ENCODE peak calls at places on chromosomes 4 and X, in eight cellular contexts. Q, F, X, K, W, I, D and A are unnamed samples.

GRCh38 chrX:67604979-67605703 is 61.3 kb downstream of the AR start:
- DNase-seq in Q (no peak), F (no peak), X (no peak), K (no peak), W (no peak), I (no peak), D (no peak), A (no peak)

GRCh38 chr4:74181225-74181624 is 23.3 kb downstream of the MTHFD2L start:
- DNase-seq in Q (no peak), F (no peak), X (no peak), K (no peak), W (no peak), I (no peak), D (no peak), A (no peak)

GRCh38 chr4:42234817-42235216 is 82.4 kb upstream of the BEND4 start:
- DNase-seq in Q (no peak), F (no peak), X (no peak), K (no peak), W (no peak), I (no peak), D (no peak), A (no peak)

GRCh38 chrX:10177620-10178019 is 20.8 kb downstream of the CLCN4 start:
- DNase-seq in Q (no peak), F (no peak), X (no peak), K (no peak), W (no peak), I (no peak), D (no peak), A (no peak)

GRCh38 chr4:140149851-140150635 is 3.9 kb downstream of the MAML3 start:
- DNase-seq in Q (peak), F (peak), X (peak), K (peak), W (peak), I (peak), D (peak), A (peak)

GRCh38 chrX:125150231-125150630 is 169.4 kb upstream of the TEX13C start:
- DNase-seq in Q (no peak), F (no peak), X (peak), K (no peak), W (no peak), I (no peak), D (no peak), A (no peak)

GRCh38 chrX:9253211-9253610 is 211.6 kb upstream of the TBL1X start:
- DNase-seq in Q (no peak), F (no peak), X (no peak), K (no peak), W (no peak), I (no peak), D (no peak), A (no peak)

GRCh38 chrX:47854474-47854873 is 17.8 kb downstream of the ZNF81 start:
- DNase-seq in Q (no peak), F (peak), X (no peak), K (peak), W (peak), I (no peak), D (peak), A (no peak)

GRCh38 chr4:167906851-167907250 is 185.5 kb upstream of the ANXA10 start:
- DNase-seq in Q (no peak), F (no peak), X (no peak), K (no peak), W (no peak), I (no peak), D (no peak), A (no peak)

GRCh38 chrX:115649461-115650063 is 88.6 kb downstream of the PLS3 start:
- DNase-seq in Q (no peak), F (no peak), X (no peak), K (no peak), W (no peak), I (no peak), D (no peak), A (no peak)

GRCh38 chrX:141314441-141314840 is 72.1 kb upstream of the SPANXC start:
- DNase-seq in Q (no peak), F (no peak), X (no peak), K (no peak), W (no peak), I (no peak), D (no peak), A (no peak)

GRCh38 chr4:80017125-80017854 is 55.7 kb downstream of the ANTXR2 start:
- DNase-seq in Q (no peak), F (no peak), X (no peak), K (no peak), W (no peak), I (no peak), D (no peak), A (no peak)

GRCh38 chrX:129741880-129742758 is 3.3 kb downstream of the XPNPEP2 start:
- DNase-seq in Q (peak), F (no peak), X (peak), K (no peak), W (peak), I (no peak), D (peak), A (no peak)

GRCh38 chr4:152100378-152101201 is 339.8 kb upstream of the GATB start:
- DNase-seq in Q (no peak), F (peak), X (no peak), K (peak), W (no peak), I (no peak), D (peak), A (peak)

GRCh38 chr4:3512719-3513118 is 19.5 kb downstream of the LRPAP1 start:
- DNase-seq in Q (no peak), F (no peak), X (no peak), K (no peak), W (no peak), I (no peak), D (no peak), A (no peak)

GRCh38 chr4:166128452-166128851 is 255.4 kb downstream of the TLL1 start:
- DNase-seq in Q (no peak), F (no peak), X (no peak), K (no peak), W (no peak), I (no peak), D (no peak), A (no peak)

GRCh38 chr4:6470502-6471302 is 1.7 kb downstream of the PPP2R2C start:
- DNase-seq in Q (peak), F (peak), X (peak), K (no peak), W (peak), I (peak), D (peak), A (no peak)

GRCh38 chrX:40469316-40469715 is 111.5 kb upstream of the ATP6AP2 start:
- DNase-seq in Q (no peak), F (no peak), X (no peak), K (no peak), W (no peak), I (no peak), D (no peak), A (no peak)

GRCh38 chrX:78595901-78596502 is 63.1 kb downstream of the RTL3 start:
- DNase-seq in Q (no peak), F (no peak), X (no peak), K (no peak), W (no peak), I (no peak), D (peak), A (no peak)

GRCh38 chrX:20693071-20693470 is 426.4 kb upstream of the RPS6KA3 start:
- DNase-seq in Q (no peak), F (no peak), X (no peak), K (no peak), W (no peak), I (no peak), D (no peak), A (no peak)

GRCh38 chr4:34676390-34676789 is 1567.9 kb downstream of the ARAP2 start:
- DNase-seq in Q (no peak), F (no peak), X (no peak), K (no peak), W (no peak), I (no peak), D (no peak), A (no peak)

GRCh38 chrX:107716045-107716684 is 59.4 kb downstream of the TSC22D3 start:
- DNase-seq in Q (no peak), F (no peak), X (no peak), K (peak), W (peak), I (no peak), D (no peak), A (no peak)

GRCh38 chr4:92012899-92013867 is 290.6 kb upstream of the GRID2 start:
- DNase-seq in Q (no peak), F (peak), X (no peak), K (peak), W (no peak), I (no peak), D (peak), A (no peak)

GRCh38 chrX:102697506-102697905 is 14.7 kb upstream of the GPRASP2 start:
- DNase-seq in Q (no peak), F (no peak), X (no peak), K (no peak), W (no peak), I (no peak), D (no peak), A (no peak)

GRCh38 chrX:123236868-123237267 is 52.8 kb downstream of the GRIA3 start:
- DNase-seq in Q (no peak), F (no peak), X (no peak), K (no peak), W (no peak), I (no peak), D (no peak), A (no peak)
- TF ChIP-seq EP300 in Q (no peak), F (no peak), X (no peak), K (no peak), W (no peak), I (no peak), D (no peak), A (no peak)

DNA sequence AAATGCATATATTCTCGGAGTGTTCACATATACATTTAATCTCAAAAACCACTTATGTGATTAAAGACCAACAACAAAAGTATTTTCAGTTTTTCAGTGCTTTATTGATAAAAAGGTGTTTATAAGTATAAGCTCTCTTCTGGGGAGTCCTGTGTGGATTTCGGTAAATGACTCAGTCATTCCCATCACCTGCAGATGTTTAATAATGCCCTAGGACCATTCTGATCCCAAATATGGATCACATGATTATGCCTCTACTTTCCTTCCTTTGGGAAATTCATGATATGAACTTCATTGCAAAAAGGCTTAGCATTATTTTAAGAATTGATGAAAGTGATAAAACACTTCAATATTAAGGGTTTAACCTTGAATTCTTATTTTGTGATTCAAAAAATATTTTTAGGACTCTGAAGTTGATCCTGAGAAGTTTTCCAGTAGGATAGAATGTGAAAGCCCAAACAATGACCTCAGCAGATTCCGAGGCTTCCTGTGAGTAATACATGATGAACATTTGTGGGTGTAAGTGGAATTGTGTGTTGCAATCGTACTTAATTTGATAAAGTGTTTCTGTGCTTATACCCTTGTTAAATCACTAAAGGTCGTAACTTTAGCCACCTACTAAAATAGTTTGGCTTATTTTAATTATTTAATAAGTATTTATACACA is 40.2 kb downstream of the ATP10D start:
- DNase-seq in Q (peak), F (no peak), X (no peak), K (no peak), W (no peak), I (no peak), D (no peak), A (no peak)
- TF ChIP-seq POLR2AphosphoS5 in Q (peak), F (peak), X (no peak), K (peak), W (peak), I (no peak), D (no peak), A (peak)

GRCh38 chr4:123851521-123851920 is 454.9 kb downstream of the SPRY1 start:
- DNase-seq in Q (no peak), F (no peak), X (no peak), K (no peak), W (no peak), I (no peak), D (no peak), A (no peak)

GRCh38 chr4:123862812-123863211 is 466.2 kb downstream of the SPRY1 start:
- DNase-seq in Q (no peak), F (no peak), X (no peak), K (no peak), W (no peak), I (no peak), D (no peak), A (no peak)

GRCh38 chr4:123858465-123858864 is 461.9 kb downstream of the SPRY1 start:
- DNase-seq in Q (no peak), F (no peak), X (no peak), K (no peak), W (no peak), I (no peak), D (no peak), A (no peak)

GRCh38 chr4:123853651-123854050 is 457.1 kb downstream of the SPRY1 start:
- DNase-seq in Q (no peak), F (no peak), X (no peak), K (no peak), W (no peak), I (no peak), D (no peak), A (no peak)

GRCh38 chr4:123856689-123857545 is 460.3 kb downstream of the SPRY1 start:
- DNase-seq in Q (no peak), F (peak), X (no peak), K (peak), W (peak), I (no peak), D (no peak), A (no peak)
- TF ChIP-seq EP300 in Q (no peak), F (no peak), X (no peak), K (no peak), W (no peak), I (no peak), D (no peak), A (no peak)

GRCh38 chrX:123859828-123860505 is at the start of gene XIAP:
- DNase-seq in Q (peak), F (peak), X (peak), K (peak), W (peak), I (peak), D (peak), A (peak)
- TF ChIP-seq POLR2AphosphoS5 in Q (peak), F (peak), X (peak), K (peak), W (peak), I (peak), D (peak), A (peak)

GRCh38 chr4:128615197-128615596 is 194.3 kb upstream of the JADE1 start:
- DNase-seq in Q (no peak), F (no peak), X (no peak), K (no peak), W (no peak), I (no peak), D (peak), A (no peak)
- TF ChIP-seq EP300 in Q (no peak), F (no peak), X (no peak), K (no peak), W (no peak), I (no peak), D (no peak), A (no peak)

GRCh38 chr4:176789955-176790354 is 2.8 kb downstream of the VEGFC start:
- DNase-seq in Q (no peak), F (no peak), X (peak), K (no peak), W (peak), I (no peak), D (no peak), A (no peak)
- TF ChIP-seq POLR2AphosphoS5 in Q (peak), F (no peak), X (no peak), K (no peak), W (peak), I (no peak), D (no peak), A (no peak)

DNA sequence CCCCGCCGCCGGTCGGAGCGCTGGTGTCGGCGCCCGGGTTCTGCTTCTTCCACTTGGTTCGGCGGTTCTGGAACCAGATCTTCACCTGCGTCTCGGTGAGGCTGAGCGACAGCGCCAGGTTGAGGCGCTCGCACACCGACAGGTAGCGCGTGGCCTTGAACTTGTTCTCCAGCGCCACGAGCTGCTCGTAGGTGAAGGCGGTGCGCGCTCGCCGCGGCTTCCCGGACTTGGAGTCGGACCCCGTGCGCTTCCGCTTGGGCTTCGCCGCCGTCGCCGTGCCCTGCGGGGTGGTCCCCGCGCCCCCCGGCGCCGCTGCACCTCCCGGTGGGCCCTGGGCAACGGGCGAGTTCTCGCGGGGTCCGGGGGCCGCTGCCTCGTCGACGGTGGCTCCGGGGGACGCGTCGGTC is 3.1 kb downstream of the NKX1-1 start:
- DNase-seq in Q (peak), F (peak), X (no peak), K (no peak), W (no peak), I (no peak), D (no peak), A (no peak)
- TF ChIP-seq EP300 in Q (no peak), F (no peak), X (no peak), K (no peak), W (no peak), I (no peak), D (no peak), A (no peak)

GRCh38 chrX:49175875-49176274 is 4.2 kb downstream of the PLP2 start:
- DNase-seq in Q (no peak), F (no peak), X (no peak), K (no peak), W (no peak), I (no peak), D (no peak), A (no peak)

GRCh38 chrX:49174723-49175122 is 3.0 kb downstream of the PLP2 start:
- DNase-seq in Q (no peak), F (no peak), X (peak), K (no peak), W (no peak), I (no peak), D (no peak), A (no peak)

GRCh38 chrX:49175435-49175834 is 3.7 kb downstream of the PLP2 start:
- DNase-seq in Q (no peak), F (no peak), X (peak), K (no peak), W (no peak), I (no peak), D (no peak), A (no peak)

GRCh38 chrX:49171752-49172279 is at the start of gene PLP2:
- DNase-seq in Q (peak), F (peak), X (peak), K (peak), W (peak), I (no peak), D (peak), A (no peak)

GRCh38 chrX:49172280-49172780 is 632 bp downstream of the PLP2 start:
- DNase-seq in Q (peak), F (peak), X (peak), K (peak), W (peak), I (peak), D (peak), A (no peak)
- TF ChIP-seq POLR2AphosphoS5 in Q (peak), F (peak), X (no peak), K (no peak), W (peak), I (no peak), D (no peak), A (peak)

GRCh38 chrX:16476009-16476408 is 173.9 kb upstream of the S100G start:
- DNase-seq in Q (no peak), F (no peak), X (no peak), K (no peak), W (no peak), I (no peak), D (no peak), A (no peak)

GRCh38 chrX:16474511-16474910 is 175.4 kb upstream of the S100G start:
- DNase-seq in Q (no peak), F (no peak), X (no peak), K (no peak), W (no peak), I (no peak), D (no peak), A (no peak)

GRCh38 chrX:16472345-16472744 is 177.6 kb upstream of the S100G start:
- DNase-seq in Q (no peak), F (no peak), X (no peak), K (no peak), W (no peak), I (no peak), D (no peak), A (no peak)

GRCh38 chrX:16479206-16479869 is 170.6 kb upstream of the S100G start:
- DNase-seq in Q (no peak), F (no peak), X (no peak), K (no peak), W (no peak), I (no peak), D (no peak), A (no peak)

DNA sequence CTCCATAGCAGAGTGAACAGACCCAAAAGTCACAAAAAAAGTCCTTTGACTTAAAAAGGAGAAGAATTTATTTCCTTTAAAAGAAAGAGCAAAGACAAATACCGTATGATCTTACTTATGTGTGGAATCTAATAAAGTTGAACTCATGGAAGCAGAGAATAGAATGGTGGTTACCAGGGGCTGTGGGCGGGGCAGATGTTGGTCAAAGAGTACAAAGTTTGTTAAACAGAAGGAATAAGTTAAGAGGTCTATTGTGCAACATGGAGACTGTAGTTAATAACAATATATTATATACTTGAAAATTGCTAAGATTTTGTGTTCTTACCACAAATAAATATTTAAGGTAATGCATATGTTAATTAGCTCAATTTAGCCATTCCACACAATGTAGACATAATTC is 173.3 kb upstream of the S100G start:
- DNase-seq in Q (no peak), F (no peak), X (no peak), K (no peak), W (no peak), I (no peak), D (no peak), A (no peak)
- TF ChIP-seq EP300 in Q (no peak), F (no peak), X (no peak), K (no peak), W (no peak), I (no peak), D (no peak), A (no peak)